ENCODE peak calls at places on chromosome X, in six cellular contexts. F, E, Z, Q, W and O are unnamed samples.
A peak's percentile ranks its signal among the peaks of the same experiment; 100 is the strongest.

GRCh38 chrX:31931225-31931624 is 859.4 kb upstream of the FTHL17 start:
- DNase-seq in F (no peak), Z (no peak), Q (no peak), E (no peak), W (no peak), O (no peak)

GRCh38 chrX:154008521-154008920 is 11.2 kb downstream of the IRAK1 start:
- DNase-seq in E (no peak), W (no peak), F (no peak), Q (no peak), Z (no peak), O (no peak)

GRCh38 chrX:53284684-53285447 is 3.5 kb upstream of the IQSEC2 start:
- DNase-seq in E (no peak), W (peak; percentile 21), F (peak; percentile 8), Q (peak; percentile 74), Z (peak; percentile 16), O (peak; percentile 58)

GRCh38 chrX:22220941-22221340 is 51.8 kb upstream of the CBLL2 start:
- DNase-seq in F (no peak), Q (no peak), E (peak; percentile 2), W (no peak), Z (no peak), O (no peak)

GRCh38 chrX:39661508-39661907 is 436.2 kb downstream of the BCOR start:
- DNase-seq in E (no peak), Z (no peak), W (no peak), F (no peak), Q (no peak), O (no peak)

GRCh38 chrX:10676239-10676971 is 56.0 kb upstream of the MID1 start:
- DNase-seq in Q (no peak), W (no peak), Z (no peak), F (no peak), E (no peak), O (no peak)

GRCh38 chrX:123731987-123732678 is 719 bp downstream of the THOC2 start:
- DNase-seq in Z (no peak), E (no peak), W (no peak), Q (peak; percentile 17), F (no peak), O (peak; percentile 16)

GRCh38 chrX:39582091-39582490 is 515.7 kb downstream of the BCOR start:
- DNase-seq in E (peak; percentile 7), F (no peak), Q (no peak), Z (no peak), W (no peak), O (peak; percentile 82)

GRCh38 chrX:17812763-17813162 is 48.3 kb downstream of the RAI2 start:
- DNase-seq in W (no peak), F (no peak), Q (peak; percentile 31), Z (no peak), E (no peak), O (no peak)

GRCh38 chrX:21883258-21883657 is 27.5 kb downstream of the YY2 start:
- DNase-seq in Z (peak; percentile 0), F (no peak), Q (no peak), W (no peak), E (no peak), O (no peak)

GRCh38 chrX:136643243-136643642 is 4.7 kb upstream of the CD40LG start:
- DNase-seq in Q (no peak), F (no peak), W (no peak), Z (no peak), E (no peak), O (no peak)

GRCh38 chrX:19912-20571 is 261.1 kb upstream of the PLCXD1 start:
- DNase-seq in E (no peak), Z (peak; percentile 0), F (no peak), W (no peak), Q (peak; percentile 65), O (no peak)

GRCh38 chrX:1442724-1443367 is 9.9 kb downstream of the ASMTL start:
- DNase-seq in F (no peak), Z (no peak), E (no peak), Q (no peak), W (no peak), O (no peak)

DNA sequence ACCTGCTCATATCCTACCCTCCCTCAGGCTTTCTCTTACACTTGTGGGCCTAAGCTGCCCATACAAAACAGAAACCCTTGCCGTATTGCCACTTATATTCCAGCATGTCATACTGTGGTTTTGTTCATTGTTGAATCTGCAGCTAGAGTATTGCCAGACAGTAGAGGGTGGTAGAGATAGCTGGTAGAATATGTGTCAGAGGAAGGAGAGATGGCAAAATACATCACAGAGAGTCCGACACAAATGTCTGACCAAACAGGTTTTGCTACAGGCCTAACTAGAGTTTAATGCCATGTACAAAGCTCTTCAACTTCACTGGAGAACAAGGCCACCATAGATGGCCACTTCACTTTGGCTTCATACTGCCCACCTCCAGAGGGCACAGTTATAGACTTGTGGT is 160.1 kb downstream of the EFHC2 start:
- DNase-seq in F (no peak), E (no peak), W (no peak), Q (no peak), Z (no peak), O (no peak)
- TF ChIP-seq JUND in F (no peak), E (no peak), W (no peak), Q (no peak), Z (no peak), O (no peak)

GRCh38 chrX:2819345-2820130 is 9.2 kb upstream of the GYG2 start:
- DNase-seq in E (no peak), Q (peak; percentile 32), W (no peak), F (no peak), Z (peak; percentile 9), O (no peak)
- TF ChIP-seq JUND in E (no peak), Q (no peak), W (no peak), F (no peak), Z (no peak), O (no peak)

GRCh38 chrX:111181883-111182400 is 86.0 kb downstream of the PAK3 start:
- DNase-seq in Z (no peak), W (no peak), F (no peak), E (no peak), Q (no peak), O (no peak)

GRCh38 chrX:111182938-111183337 is 86.9 kb downstream of the PAK3 start:
- DNase-seq in F (no peak), Q (no peak), W (no peak), E (no peak), Z (no peak), O (no peak)

DNA sequence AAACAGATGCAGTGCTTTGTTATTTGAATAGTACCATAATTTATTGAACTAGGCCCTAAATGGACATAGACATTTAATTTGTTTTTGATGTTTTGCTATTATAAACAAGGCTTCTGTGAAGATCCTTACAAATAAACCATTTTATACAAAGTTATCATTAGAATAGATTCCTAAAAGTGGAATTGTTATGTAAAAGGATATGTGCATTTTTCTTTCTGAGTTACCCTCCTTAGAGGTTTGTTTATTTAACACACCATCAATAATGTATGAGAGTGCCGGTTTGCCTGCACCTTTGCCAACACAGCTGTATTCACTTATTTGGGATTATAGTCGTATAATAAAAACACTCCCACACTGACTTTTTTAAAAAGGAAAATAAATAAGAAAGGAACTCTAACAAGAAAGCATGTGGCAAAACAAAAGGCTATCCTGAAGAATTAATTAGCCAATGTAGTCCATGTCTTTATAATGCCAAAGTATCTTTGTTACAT is 84.8 kb downstream of the PAK3 start:
- DNase-seq in F (no peak), Z (no peak), Q (no peak), E (no peak), W (no peak), O (no peak)
- TF ChIP-seq JUND in F (no peak), Z (no peak), Q (no peak), E (no peak), W (no peak), O (no peak)

DNA sequence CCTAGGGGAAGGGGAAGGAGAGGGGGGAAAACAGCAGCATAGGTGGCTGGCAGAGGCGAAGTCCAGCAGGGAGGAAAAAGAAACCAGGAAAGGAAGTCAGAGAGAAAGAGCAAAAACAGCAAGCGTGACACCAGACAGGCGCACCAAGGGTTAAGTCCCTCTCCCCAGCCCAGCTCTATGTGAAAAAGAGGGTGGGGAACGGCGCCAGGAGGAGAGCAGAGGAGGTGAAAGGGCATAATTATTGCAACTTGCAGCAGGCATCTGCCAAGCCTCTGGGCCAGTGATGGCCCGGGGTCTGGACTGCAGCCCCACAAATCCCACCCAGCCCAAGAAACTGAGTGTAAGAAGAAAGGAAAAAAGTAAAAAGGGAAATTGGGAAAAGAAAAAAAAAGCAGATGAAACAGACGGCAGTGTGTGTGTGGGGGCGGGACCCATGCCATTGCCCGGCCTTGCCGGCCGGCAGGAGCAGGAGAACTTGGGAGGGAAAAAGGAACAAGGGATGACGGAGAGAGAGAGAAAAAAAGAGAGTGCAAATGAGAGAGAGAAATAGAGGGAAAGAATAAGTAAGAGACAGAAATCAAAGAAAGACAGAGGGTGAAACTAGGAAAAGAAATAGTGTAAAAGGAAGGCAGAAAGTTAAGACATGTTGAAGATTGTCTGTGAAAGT is 14.1 kb upstream of the RHOXF2 start:
- DNase-seq in Z (no peak), W (no peak), Q (peak; percentile 14), E (no peak), F (no peak), O (no peak)
- TF ChIP-seq JUND in Z (no peak), W (no peak), Q (no peak), E (no peak), F (no peak), O (no peak)

GRCh38 chrX:8607326-8607725 is 124.6 kb downstream of the ANOS1 start:
- DNase-seq in E (no peak), W (no peak), Q (no peak), Z (no peak), F (no peak), O (no peak)
- TF ChIP-seq JUND in E (no peak), W (no peak), Q (no peak), Z (no peak), F (no peak), O (no peak)

GRCh38 chrX:152480269-152481212 is 29.4 kb upstream of the GABRA3 start:
- DNase-seq in F (no peak), W (no peak), Z (no peak), Q (no peak), E (no peak), O (no peak)
- TF ChIP-seq JUND in F (no peak), W (no peak), Z (no peak), Q (no peak), E (no peak), O (no peak)

DNA sequence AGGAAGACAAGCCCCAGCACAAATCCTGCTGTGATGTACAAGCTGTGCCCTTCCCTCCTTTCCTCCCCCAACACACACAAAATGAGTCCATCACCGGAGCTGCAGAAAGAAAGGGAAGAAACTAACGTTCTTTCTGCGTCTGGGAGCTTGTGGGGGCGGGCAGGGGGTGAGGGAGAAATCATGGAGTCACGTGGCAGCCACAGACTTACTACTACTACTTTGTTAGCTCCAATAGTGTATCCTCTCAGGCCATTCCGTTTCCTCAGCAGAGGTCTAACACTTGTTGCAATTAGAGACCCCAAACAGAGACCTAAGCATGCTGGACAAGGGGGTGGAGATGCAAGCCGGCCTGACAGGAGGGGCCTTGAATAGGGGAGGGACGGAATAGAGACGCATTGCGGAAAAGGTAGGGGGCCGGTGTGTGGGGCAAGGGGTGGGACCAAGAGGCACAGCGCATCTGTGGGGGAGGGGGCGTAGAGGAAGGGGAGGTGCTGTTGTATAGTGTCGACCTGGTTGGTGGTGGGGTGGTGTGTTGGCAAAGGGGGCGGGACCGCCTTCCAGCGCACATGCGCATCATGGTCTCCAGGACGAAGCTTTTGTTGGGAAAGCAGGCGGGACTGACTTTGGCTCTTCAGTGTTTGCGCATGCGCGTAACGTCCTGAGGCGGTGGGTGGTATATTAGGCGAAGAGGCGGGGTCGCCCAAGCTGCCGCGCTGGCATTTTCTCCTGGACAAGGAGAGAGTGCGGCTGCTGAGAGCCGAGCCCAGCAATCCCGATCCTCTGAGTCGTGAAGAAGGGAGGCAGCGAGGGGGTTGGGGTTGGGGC is at the start of gene MAGED1:
- DNase-seq in Q (no peak), F (peak; percentile 84), Z (peak; percentile 90), E (no peak), W (peak; percentile 90), O (peak; percentile 96)
- TF ChIP-seq JUND in Q (no peak), F (no peak), Z (no peak), E (no peak), W (no peak), O (no peak)